ENCODE peak calls at places on chromosomes 2 and 18, in ten cellular contexts. K is LoVo; O is testis; I is non-pigmented ciliary epithelial cell; B is right cardiac atrium; X is Caki2; W is T-cell; V is stimulated activated CD8-positive, alpha-beta memory T cell treated with anti-CD3 and anti-CD28 coated beads, Interleukin-4, amount 100 ng/mL, for 24 hours; Y is HCT116; T is EL. L is an unnamed sample.

GRCh38 chr2:227325824-227326195 is 759 bp downstream of the MFF start:
- DNase-seq in K (no peak), O (peak), I (no peak), B (peak), X (no peak), W (no peak), V (no peak), Y (no peak), T (peak), L (peak)

GRCh38 chr2:955829-956731 is 5.4 kb downstream of the SNTG2 start:
- DNase-seq in K (no peak), O (no peak), I (no peak), B (no peak), X (no peak), W (no peak), V (no peak), Y (no peak), T (no peak), L (no peak)

GRCh38 chr18:55136864-55137263 is 177.6 kb upstream of the CCDC68 start:
- DNase-seq in K (no peak), O (no peak), I (no peak), B (no peak), X (no peak), W (no peak), V (no peak), Y (no peak), T (peak), L (peak)

GRCh38 chr18:427005-427404 is 73.5 kb downstream of the COLEC12 start:
- DNase-seq in K (no peak), O (no peak), I (peak), B (no peak), X (peak), W (no peak), V (no peak), Y (no peak), T (peak), L (peak)

GRCh38 chr2:155332016-155332415 is 633.5 kb downstream of the KCNJ3 start:
- DNase-seq in K (no peak), O (no peak), I (no peak), B (no peak), X (no peak), W (no peak), V (no peak), Y (no peak), T (no peak), L (no peak)

GRCh38 chr2:208698114-208698513 is 291.5 kb downstream of the PTH2R start:
- DNase-seq in K (no peak), O (no peak), I (no peak), B (no peak), X (no peak), W (no peak), V (no peak), Y (no peak), T (no peak), L (no peak)

GRCh38 chr2:23745726-23746105 is 181.2 kb downstream of the ATAD2B start:
- DNase-seq in K (no peak), O (peak), I (no peak), B (no peak), X (peak), W (no peak), V (no peak), Y (no peak), T (peak), L (peak)

GRCh38 chr2:43519711-43520221 is 76.1 kb downstream of the THADA start:
- DNase-seq in K (no peak), O (no peak), I (peak), B (no peak), X (peak), W (no peak), V (no peak), Y (no peak), T (peak), L (peak)

GRCh38 chr2:64610456-64610855 is 43.3 kb downstream of the SERTAD2 start:
- DNase-seq in K (no peak), O (no peak), I (no peak), B (no peak), X (no peak), W (no peak), V (no peak), Y (no peak), T (no peak), L (no peak)

GRCh38 chr18:53070706-53071105 is 730.7 kb downstream of the DCC start:
- DNase-seq in K (no peak), O (no peak), I (no peak), B (no peak), X (no peak), W (no peak), V (no peak), Y (no peak), T (no peak), L (no peak)

GRCh38 chr2:8015848-8016580 is 665.8 kb upstream of the ID2 start:
- DNase-seq in K (no peak), O (no peak), I (no peak), B (no peak), X (no peak), W (no peak), V (no peak), Y (no peak), T (no peak), L (no peak)

GRCh38 chr18:47247036-47247832 is 4.2 kb downstream of the SKOR2 start:
- DNase-seq in K (no peak), O (no peak), I (no peak), B (no peak), X (no peak), W (no peak), V (no peak), Y (no peak), T (no peak), L (no peak)

GRCh38 chr2:191917967-191918651 is 71.2 kb upstream of the CAVIN2 start:
- DNase-seq in K (no peak), O (no peak), I (no peak), B (no peak), X (no peak), W (no peak), V (no peak), Y (no peak), T (no peak), L (no peak)

GRCh38 chr2:54081574-54081973 is 33.8 kb upstream of the ACYP2 start:
- DNase-seq in K (no peak), O (no peak), I (no peak), B (no peak), X (peak), W (no peak), V (peak), Y (no peak), T (no peak), L (no peak)

GRCh38 chr2:138123741-138124140 is 159.5 kb downstream of the HNMT start:
- DNase-seq in K (no peak), O (no peak), I (no peak), B (no peak), X (no peak), W (no peak), V (no peak), Y (no peak), T (no peak), L (no peak)

GRCh38 chr2:16011621-16011960 is 71.2 kb downstream of the MYCN start:
- DNase-seq in K (no peak), O (no peak), I (no peak), B (no peak), X (no peak), W (no peak), V (no peak), Y (no peak), T (no peak), L (no peak)

GRCh38 chr18:47917923-47918610 is 12.4 kb downstream of the SMAD2 start:
- DNase-seq in K (no peak), O (no peak), I (no peak), B (no peak), X (no peak), W (no peak), V (no peak), Y (no peak), T (no peak), L (no peak)

GRCh38 chr2:104849618-104850097 is 4.3 kb upstream of the POU3F3 start:
- DNase-seq in K (peak), O (peak), I (peak), B (peak), X (peak), W (no peak), V (peak), Y (peak), T (peak), L (peak)

GRCh38 chr2:1541812-1542211 is 128.5 kb downstream of the TPO start:
- DNase-seq in K (no peak), O (no peak), I (no peak), B (no peak), X (no peak), W (no peak), V (no peak), Y (no peak), T (no peak), L (no peak)

GRCh38 chr2:148614332-148615049 is 30.1 kb upstream of the EPC2 start:
- DNase-seq in K (no peak), O (peak), I (peak), B (no peak), X (peak), W (no peak), V (no peak), Y (peak), T (peak), L (peak)

GRCh38 chr2:10326151-10326616 is 23.5 kb downstream of the HPCAL1 start:
- DNase-seq in K (no peak), O (no peak), I (no peak), B (no peak), X (no peak), W (no peak), V (no peak), Y (no peak), T (no peak), L (no peak)

GRCh38 chr2:11864724-11865123 is 118.3 kb downstream of the LPIN1 start:
- DNase-seq in K (no peak), O (no peak), I (no peak), B (no peak), X (no peak), W (no peak), V (no peak), Y (no peak), T (no peak), L (no peak)

GRCh38 chr18:2874765-2875164 is 28.0 kb downstream of the EMILIN2 start:
- DNase-seq in K (no peak), O (no peak), I (no peak), B (no peak), X (no peak), W (no peak), V (no peak), Y (no peak), T (no peak), L (peak)

GRCh38 chr18:75635096-75635495 is 207.6 kb upstream of the SMIM21 start:
- DNase-seq in K (no peak), O (no peak), I (no peak), B (no peak), X (no peak), W (no peak), V (no peak), Y (no peak), T (no peak), L (no peak)

GRCh38 chr2:9423922-9424272 is 443 bp downstream of the CPSF3 start:
- DNase-seq in K (no peak), O (peak), I (no peak), B (no peak), X (peak), W (peak), V (no peak), Y (no peak), T (peak), L (peak)

GRCh38 chr2:232483923-232484627 is 3.6 kb downstream of the ECEL1 start:
- DNase-seq in K (no peak), O (no peak), I (no peak), B (no peak), X (no peak), W (no peak), V (no peak), Y (no peak), T (no peak), L (no peak)

GRCh38 chr2:225328192-225328591 is 71.3 kb upstream of the NYAP2 start:
- DNase-seq in K (no peak), O (no peak), I (peak), B (no peak), X (peak), W (no peak), V (no peak), Y (no peak), T (peak), L (peak)

GRCh38 chr2:177538323-177538722 is 145.8 kb downstream of the AGPS start:
- DNase-seq in K (no peak), O (no peak), I (no peak), B (no peak), X (no peak), W (no peak), V (no peak), Y (no peak), T (no peak), L (no peak)

GRCh38 chr18:61435064-61435652 is 101.9 kb downstream of the CDH20 start:
- DNase-seq in K (peak), O (no peak), I (no peak), B (no peak), X (no peak), W (no peak), V (no peak), Y (peak), T (peak), L (no peak)

GRCh38 chr18:50284226-50284885 is 3.0 kb upstream of the MBD1 start:
- DNase-seq in K (no peak), O (no peak), I (no peak), B (no peak), X (no peak), W (no peak), V (no peak), Y (peak), T (peak), L (peak)

GRCh38 chr2:182852090-182852489 is 14.3 kb downstream of the FRZB start:
- DNase-seq in K (peak), O (no peak), I (no peak), B (no peak), X (no peak), W (no peak), V (no peak), Y (peak), T (peak), L (no peak)

GRCh38 chr2:66430906-66431619 is 3.9 kb upstream of the MEIS1 start:
- DNase-seq in K (no peak), O (no peak), I (no peak), B (no peak), X (no peak), W (no peak), V (no peak), Y (no peak), T (no peak), L (no peak)

GRCh38 chr2:29460191-29460590 is 345.0 kb downstream of the CLIP4 start:
- DNase-seq in K (no peak), O (no peak), I (no peak), B (no peak), X (no peak), W (no peak), V (no peak), Y (no peak), T (no peak), L (no peak)

GRCh38 chr2:233832869-233833812 is 21.2 kb downstream of the HJURP start:
- DNase-seq in K (peak), O (peak), I (peak), B (no peak), X (peak), W (no peak), V (no peak), Y (peak), T (peak), L (peak)

GRCh38 chr2:191959209-191959608 is 112.3 kb upstream of the CAVIN2 start:
- DNase-seq in K (no peak), O (no peak), I (no peak), B (no peak), X (no peak), W (no peak), V (no peak), Y (no peak), T (no peak), L (no peak)

GRCh38 chr2:28750316-28751101 is 1.1 kb upstream of the PPP1CB start:
- DNase-seq in K (no peak), O (no peak), I (no peak), B (no peak), X (peak), W (no peak), V (peak), Y (no peak), T (peak), L (peak)

GRCh38 chr18:70166668-70167067 is 38.8 kb downstream of the RTTN start:
- DNase-seq in K (no peak), O (no peak), I (no peak), B (no peak), X (no peak), W (no peak), V (no peak), Y (no peak), T (no peak), L (no peak)